ENCODE peak calls at places on chromosome 9, in five cellular contexts. E is substantia nigra; Y is adipocyte; T is GDM1; Q is activated CD4-positive, alpha-beta T cell treated with anti-CD3 and anti-CD28 coated beads, Interleukin-2, amount 50 U/mL, for 48 hours. L is an unnamed sample.

GRCh38 chr9:124771867-124772621 is 933 bp upstream of the NR6A1 start:
- DNase-seq in E (peak; percentile 45), Y (peak; percentile 89), T (peak; percentile 28), Q (peak; percentile 51), L (no peak)

GRCh38 chr9:129702563-129702962 is 37.1 kb downstream of the PRRX2 start:
- DNase-seq in E (no peak), Y (peak; percentile 91), T (no peak), Q (no peak), L (no peak)

GRCh38 chr9:107226431-107226830 is 56.6 kb upstream of the RAD23B start:
- DNase-seq in E (no peak), Y (peak; percentile 28), T (no peak), Q (no peak), L (no peak)

GRCh38 chr9:93244101-93244500 is 60.2 kb downstream of the WNK2 start:
- DNase-seq in E (no peak), Y (no peak), T (no peak), Q (no peak), L (no peak)

GRCh38 chr9:112037281-112038016 is 137.6 kb downstream of the SUSD1 start:
- DNase-seq in E (no peak), Y (peak; percentile 82), T (peak; percentile 81), Q (peak; percentile 70), L (peak; percentile 49)

GRCh38 chr9:84239341-84239740 is 101.2 kb downstream of the SLC28A3 start:
- DNase-seq in E (no peak), Y (no peak), T (no peak), Q (no peak), L (no peak)

GRCh38 chr9:33374634-33375237 is 27.6 kb downstream of the AQP7 start:
- DNase-seq in E (peak; percentile 48), Y (peak; percentile 93), T (peak; percentile 48), Q (peak; percentile 76), L (peak; percentile 15)

GRCh38 chr9:125039544-125039943 is 98.7 kb upstream of the GOLGA1 start:
- DNase-seq in E (no peak), Y (no peak), T (no peak), Q (no peak), L (no peak)

GRCh38 chr9:74379718-74380117 is 117.4 kb upstream of the RORB start:
- DNase-seq in E (no peak), Y (no peak), T (peak; percentile 7), Q (peak; percentile 4), L (no peak)

L was measured in GF-D8.